ENCODE peak calls at places on chromosomes 1 and 21, in ten cellular contexts. Y is A549, X is uterus, O is suprapubic skin, F is esophagus muscularis mucosa, L is right lobe of liver, Z is sigmoid colon, D is transverse colon, A is tibial nerve, W is heart left ventricle. I is an unnamed sample.

GRCh38 chr1:93180723-93181613 is at the start of gene CCDC18:
- DNase-seq in Y (no peak), X (no peak), O (no peak), F (no peak), L (no peak), Z (no peak), D (no peak), A (no peak), W (no peak), I (no peak)

GRCh38 chr1:223628233-223628632 is 37.3 kb downstream of the CAPN8 start:
- DNase-seq in Y (peak), X (no peak), O (no peak), F (no peak), L (peak), Z (no peak), D (peak), A (no peak), W (no peak), I (no peak)

GRCh38 chr1:205918955-205919746 is 24.1 kb downstream of the SLC26A9 start:
- DNase-seq in Y (peak), X (peak), O (peak), F (peak), L (peak), Z (peak), D (peak), A (peak), W (no peak), I (no peak)

GRCh38 chr1:30816211-30817082 is 58.9 kb upstream of the LAPTM5 start:
- DNase-seq in Y (no peak), X (peak), O (no peak), F (no peak), L (peak), Z (peak), D (peak), A (peak), W (peak), I (no peak)

GRCh38 chr1:91604632-91605031 is 104.0 kb downstream of the CDC7 start:
- DNase-seq in Y (no peak), X (no peak), O (no peak), F (peak), L (no peak), Z (peak), D (no peak), A (no peak), W (no peak), I (no peak)

GRCh38 chr1:43847290-43847689 is 86.3 kb upstream of the ARTN start:
- DNase-seq in Y (no peak), X (no peak), O (no peak), F (no peak), L (no peak), Z (no peak), D (no peak), A (no peak), W (no peak), I (no peak)

GRCh38 chr1:200206340-200206739 is 178.8 kb downstream of the NR5A2 start:
- DNase-seq in Y (peak), X (no peak), O (no peak), F (no peak), L (no peak), Z (no peak), D (no peak), A (no peak), W (no peak), I (no peak)

GRCh38 chr1:43545686-43546387 is 15.2 kb downstream of the PTPRF start:
- DNase-seq in Y (peak), X (peak), O (peak), F (no peak), L (peak), Z (no peak), D (peak), A (peak), W (no peak), I (no peak)

GRCh38 chr1:24343412-24344089 is 24.4 kb downstream of the GRHL3 start:
- DNase-seq in Y (no peak), X (no peak), O (no peak), F (no peak), L (no peak), Z (no peak), D (no peak), A (no peak), W (no peak), I (no peak)

GRCh38 chr21:34984356-34984755 is 64.7 kb downstream of the RUNX1 start:
- DNase-seq in Y (no peak), X (no peak), O (no peak), F (no peak), L (no peak), Z (no peak), D (no peak), A (no peak), W (no peak), I (no peak)

GRCh38 chr1:51643362-51643761 is 26.5 kb downstream of the OSBPL9 start:
- DNase-seq in Y (no peak), X (peak), O (no peak), F (no peak), L (no peak), Z (peak), D (no peak), A (no peak), W (no peak), I (no peak)

DNA sequence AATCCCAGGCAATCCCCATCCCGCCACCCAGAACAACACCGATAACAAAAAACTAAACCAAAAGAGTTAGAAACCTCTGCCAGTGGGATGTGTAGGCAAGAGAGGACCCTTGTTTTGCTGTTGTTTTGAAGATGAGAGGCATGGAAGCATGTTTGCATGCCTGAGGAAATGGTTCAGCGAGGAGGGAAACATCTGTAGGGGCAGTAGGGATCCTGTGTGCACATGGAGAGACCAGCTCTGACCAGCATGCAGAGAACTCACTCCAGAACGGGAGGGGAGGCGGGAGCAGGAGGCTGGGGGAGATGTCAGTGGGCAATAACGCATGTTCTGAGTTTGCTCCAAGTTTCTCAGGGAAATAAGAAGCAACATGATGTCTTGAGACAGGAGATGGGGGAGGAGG is 5.3 kb downstream of the CLDN14 start:
- DNase-seq in Y (no peak), X (no peak), O (no peak), F (no peak), L (no peak), Z (no peak), D (no peak), A (no peak), W (no peak), I (no peak)
- TF ChIP-seq CTCF in Y (no peak), X (no peak), O (no peak), F (no peak), L (no peak), Z (no peak), D (no peak), A (no peak), W (no peak), I (no peak)

GRCh38 chr1:26293911-26294463 is 12.4 kb downstream of the UBXN11 start:
- DNase-seq in Y (no peak), X (no peak), O (no peak), F (no peak), L (no peak), Z (no peak), D (no peak), A (no peak), W (no peak), I (no peak)

GRCh38 chr1:26290416-26291261 is 10.8 kb downstream of the SH3BGRL3 start:
- DNase-seq in Y (no peak), X (no peak), O (peak), F (no peak), L (no peak), Z (no peak), D (no peak), A (no peak), W (no peak), I (peak)

GRCh38 chr1:26291433-26291832 is 11.5 kb downstream of the SH3BGRL3 start:
- DNase-seq in Y (no peak), X (no peak), O (peak), F (no peak), L (no peak), Z (no peak), D (no peak), A (no peak), W (no peak), I (peak)

GRCh38 chr1:26290061-26290415 is 10.2 kb downstream of the SH3BGRL3 start:
- DNase-seq in Y (no peak), X (no peak), O (peak), F (no peak), L (no peak), Z (no peak), D (peak), A (no peak), W (no peak), I (no peak)

GRCh38 chr1:26291939-26292338 is 12.1 kb downstream of the SH3BGRL3 start:
- DNase-seq in Y (no peak), X (no peak), O (no peak), F (no peak), L (no peak), Z (no peak), D (no peak), A (no peak), W (no peak), I (no peak)
- H3K27ac ChIP-seq in Y (no peak), X (no peak), O (no peak), F (no peak), L (no peak), Z (no peak), D (peak), A (no peak), W (no peak), I (no peak)

GRCh38 chr21:38494688-38495087 is 3.6 kb downstream of the ERG start:
- DNase-seq in Y (no peak), X (no peak), O (no peak), F (peak), L (no peak), Z (no peak), D (no peak), A (no peak), W (no peak), I (no peak)
- TF ChIP-seq POLR2A in Y (no peak), X (no peak), O (no peak), F (no peak), L (no peak), Z (no peak), D (no peak), A (no peak), W (no peak), I (no peak)

GRCh38 chr1:198619375-198620140 is 19.3 kb upstream of the PTPRC start:
- DNase-seq in Y (no peak), X (no peak), O (no peak), F (no peak), L (no peak), Z (no peak), D (no peak), A (no peak), W (no peak), I (no peak)
- TF ChIP-seq CTCF in Y (no peak), X (no peak), O (no peak), F (no peak), L (no peak), Z (no peak), D (no peak), A (no peak), W (no peak), I (no peak)

DNA sequence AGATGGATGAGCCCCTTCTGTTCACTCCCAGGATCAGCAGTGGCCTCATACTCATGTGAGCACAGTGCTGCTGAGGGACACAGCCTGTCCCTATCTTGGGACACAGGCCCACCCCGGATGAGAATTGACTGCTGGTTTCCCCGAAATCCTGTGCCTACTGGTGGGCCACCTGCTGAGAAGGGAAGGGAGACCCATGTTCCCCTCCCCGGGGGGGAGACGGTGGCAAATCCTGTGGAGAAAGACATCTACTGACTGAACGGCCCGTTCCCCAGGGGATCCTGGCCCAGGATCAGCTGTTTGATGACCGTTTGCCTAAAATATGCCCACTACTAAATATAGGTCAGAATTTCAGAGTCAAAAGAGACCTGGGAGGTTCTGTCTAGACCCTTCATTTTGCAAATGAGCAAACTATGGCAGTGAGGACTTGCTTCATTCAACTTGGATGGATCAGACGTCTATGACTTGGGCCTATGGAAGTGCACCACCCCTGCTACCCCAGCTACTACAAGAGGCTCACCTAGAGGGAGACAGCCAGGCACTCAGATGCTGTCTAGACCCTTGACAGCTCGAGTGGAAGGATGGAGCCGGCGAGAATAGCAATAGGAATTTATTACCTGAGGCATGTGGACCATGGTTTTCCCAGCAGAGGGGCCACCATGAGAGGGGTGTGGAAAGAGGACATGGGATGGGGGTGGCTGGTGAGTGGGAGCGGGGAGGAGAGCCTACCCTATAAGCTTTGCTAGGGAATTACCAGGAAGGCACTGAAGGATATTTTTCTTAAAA is 15.6 kb upstream of the THEMIS2 start:
- DNase-seq in Y (no peak), X (no peak), O (peak), F (no peak), L (no peak), Z (peak), D (no peak), A (no peak), W (no peak), I (no peak)
- H3K27ac ChIP-seq in Y (no peak), X (no peak), O (no peak), F (no peak), L (no peak), Z (no peak), D (no peak), A (no peak), W (no peak), I (no peak)

GRCh38 chr21:27306821-27307746 is 340.2 kb upstream of the ADAMTS5 start:
- DNase-seq in Y (no peak), X (no peak), O (no peak), F (no peak), L (no peak), Z (no peak), D (no peak), A (no peak), W (no peak), I (no peak)
- TF ChIP-seq POLR2A in Y (no peak), X (no peak), O (no peak), F (no peak), L (no peak), Z (no peak), D (no peak), A (no peak), W (no peak), I (no peak)

GRCh38 chr1:210143465-210144062 is 89.0 kb upstream of the SERTAD4 start:
- DNase-seq in Y (peak), X (peak), O (peak), F (no peak), L (peak), Z (peak), D (peak), A (peak), W (peak), I (no peak)
- TF ChIP-seq CTCF in Y (peak), X (peak), O (peak), F (peak), L (peak), Z (peak), D (peak), A (peak), W (peak), I (peak)

I was measured in vagina.